ENCODE peak calls at places on chromosomes 16 and 17, in ten cellular contexts. T is HTR-8/SVneo; G is activated naive CD4-positive, alpha-beta T cell treated with anti-CD3 and anti-CD28 coated beads for 36 hours; P is HFF-Myc; Z is midbrain; X is thoracic aorta; E is hippocampal formation; K is activated CD8-positive, alpha-beta memory T cell treated with anti-CD3 and anti-CD28 coated beads, Interleukin-2, amount 50 U/mL, for 48 hours; O is type B pancreatic cell; M is pons. J is an unnamed sample.

GRCh38 chr17:21190078-21190477 is 23.9 kb downstream of the TMEM11 start:
- DNase-seq in T (no peak), G (no peak), P (no peak), Z (no peak), X (no peak), E (no peak), K (no peak), O (no peak), M (no peak), J (no peak)

GRCh38 chr17:47875011-47875471 is 21.0 kb upstream of the SP2 start:
- DNase-seq in T (peak; percentile 59), G (no peak), P (no peak), Z (no peak), X (no peak), E (no peak), K (no peak), O (no peak), M (no peak), J (no peak)

GRCh38 chr17:51585514-51586104 is 325.3 kb downstream of the UTP18 start:
- DNase-seq in T (no peak), G (peak; percentile 27), P (no peak), Z (no peak), X (no peak), E (no peak), K (no peak), O (no peak), M (peak; percentile 38), J (no peak)

GRCh38 chr16:70442344-70442743 is 3.4 kb upstream of the ST3GAL2 start:
- DNase-seq in T (no peak), G (no peak), P (no peak), Z (no peak), X (no peak), E (no peak), K (no peak), O (no peak), M (no peak), J (no peak)

GRCh38 chr17:82601447-82602000 is 46.7 kb downstream of the WDR45B start:
- DNase-seq in T (no peak), G (no peak), P (no peak), Z (no peak), X (no peak), E (no peak), K (no peak), O (no peak), M (no peak), J (no peak)

GRCh38 chr16:19130852-19131808 is 17.4 kb downstream of the ITPRIPL2 start:
- DNase-seq in T (peak; percentile 60), G (no peak), P (peak; percentile 94), Z (peak; percentile 28), X (no peak), E (peak; percentile 23), K (no peak), O (no peak), M (peak; percentile 78), J (no peak)

GRCh38 chr17:56119191-56119590 is 34.1 kb upstream of the ANKFN1 start:
- DNase-seq in T (no peak), G (no peak), P (no peak), Z (no peak), X (no peak), E (no peak), K (no peak), O (no peak), M (no peak), J (no peak)

GRCh38 chr16:61149709-61150108 is 886.5 kb downstream of the CDH8 start:
- DNase-seq in T (no peak), G (no peak), P (no peak), Z (no peak), X (no peak), E (no peak), K (no peak), O (no peak), M (no peak), J (no peak)

GRCh38 chr17:40561871-40562611 is 3.2 kb downstream of the CCR7 start:
- DNase-seq in T (no peak), G (peak; percentile 86), P (no peak), Z (no peak), X (no peak), E (no peak), K (peak; percentile 78), O (no peak), M (no peak), J (peak; percentile 57)

GRCh38 chr16:55253987-55254386 is 70.0 kb upstream of the IRX6 start:
- DNase-seq in T (no peak), G (no peak), P (no peak), Z (no peak), X (no peak), E (no peak), K (no peak), O (no peak), M (no peak), J (no peak)

GRCh38 chr16:89613101-89613953 is at the start of gene DPEP1:
- DNase-seq in T (no peak), G (no peak), P (no peak), Z (no peak), X (no peak), E (no peak), K (no peak), O (no peak), M (no peak), J (no peak)

GRCh38 chr16:75764154-75764768 is 38.0 kb upstream of the CPHXL start:
- DNase-seq in T (peak; percentile 72), G (peak; percentile 77), P (peak; percentile 43), Z (peak; percentile 80), X (no peak), E (peak; percentile 76), K (peak; percentile 53), O (no peak), M (peak; percentile 89), J (no peak)